ENCODE peak calls at places on chromosomes 7 and 10, in four cellular contexts. Y is colonic mucosa, S is endodermal cell, I is GM12865. C is an unnamed sample.
A peak's percentile ranks its signal among the peaks of the same experiment; 100 is the strongest.

GRCh38 chr10:34889004-34889869 is 74.1 kb upstream of the PARD3 start:
- DNase-seq in S (no peak), Y (no peak), I (no peak), C (no peak)

GRCh38 chr7:47783456-47784240 is 164.6 kb downstream of the PKD1L1 start:
- DNase-seq in S (no peak), Y (no peak), I (no peak), C (no peak)

GRCh38 chr7:157295338-157295737 is 41.5 kb upstream of the DNAJB6 start:
- DNase-seq in I (no peak), S (no peak), Y (no peak), C (no peak)

GRCh38 chr7:69736411-69736810 is 138.1 kb downstream of the AUTS2 start:
- DNase-seq in S (no peak), Y (no peak), I (no peak), C (no peak)

GRCh38 chr10:46520941-46521340 is 35.5 kb downstream of the GPRIN2 start:
- DNase-seq in Y (peak; percentile 20), S (peak; percentile 34), I (no peak), C (peak; percentile 50)

GRCh38 chr10:11337516-11337915 is 273.9 kb downstream of the USP6NL start:
- DNase-seq in I (no peak), S (peak; percentile 50), Y (no peak), C (no peak)

GRCh38 chr7:129257168-129257567 is 32.3 kb downstream of the AHCYL2 start:
- DNase-seq in Y (no peak), S (no peak), I (no peak), C (no peak)

GRCh38 chr10:80425901-80426300 is 17.6 kb downstream of the PRXL2A start:
- DNase-seq in Y (no peak), S (no peak), I (no peak), C (no peak)

GRCh38 chr10:79266543-79267312 is 80.5 kb upstream of the PPIF start:
- DNase-seq in I (peak; percentile 93), Y (peak; percentile 45), S (no peak), C (peak; percentile 86)

GRCh38 chr10:44348496-44348895 is 36.4 kb downstream of the CXCL12 start:
- DNase-seq in S (peak; percentile 18), Y (no peak), I (no peak), C (no peak)

GRCh38 chr7:149454750-149455149 is 6.1 kb downstream of the ZNF777 start:
- DNase-seq in Y (no peak), I (no peak), S (peak; percentile 11), C (no peak)

GRCh38 chr10:43255644-43256431 is 11.0 kb downstream of the RASGEF1A start:
- DNase-seq in I (peak; percentile 36), S (peak; percentile 87), Y (peak; percentile 28), C (no peak)

GRCh38 chr7:131800008-131800407 is 243.6 kb upstream of the PODXL start:
- DNase-seq in S (peak; percentile 54), Y (no peak), I (no peak), C (no peak)

GRCh38 chr10:132364594-132364970 is 32.4 kb upstream of the PWWP2B start:
- DNase-seq in Y (no peak), S (no peak), I (peak; percentile 39), C (peak; percentile 53)

GRCh38 chr7:77752016-77752415 is 46.2 kb downstream of the TMEM60 start:
- DNase-seq in S (no peak), I (no peak), Y (no peak), C (no peak)

GRCh38 chr10:10197423-10197822 is 820.2 kb upstream of the CELF2 start:
- DNase-seq in Y (no peak), I (no peak), S (no peak), C (no peak)

GRCh38 chr10:114504769-114505579 is 100.7 kb upstream of the AFAP1L2 start:
- DNase-seq in S (no peak), Y (no peak), I (no peak), C (no peak)

GRCh38 chr7:139629392-139630082 is 106.1 kb downstream of the CLEC2L start:
- DNase-seq in S (no peak), Y (no peak), I (no peak), C (no peak)

GRCh38 chr10:87657370-87657769 is 2.3 kb upstream of the PAPSS2 start:
- DNase-seq in I (no peak), Y (no peak), S (no peak), C (no peak)

GRCh38 chr10:132756591-132756990 is 29.4 kb downstream of the NKX6-2 start:
- DNase-seq in S (no peak), I (no peak), Y (no peak), C (no peak)

GRCh38 chr7:130224210-130224609 is 16.6 kb downstream of the SSMEM1 start:
- DNase-seq in Y (no peak), I (no peak), S (no peak), C (no peak)

GRCh38 chr7:89129600-89130375 is 334.3 kb upstream of the TEX47 start:
- DNase-seq in S (no peak), I (no peak), Y (no peak), C (no peak)

GRCh38 chr10:129174167-129175014 is 292.6 kb upstream of the MGMT start:
- DNase-seq in S (no peak), Y (no peak), I (no peak), C (no peak)

GRCh38 chr7:35411331-35411730 is 157.4 kb upstream of the TBX20 start:
- DNase-seq in Y (no peak), S (no peak), I (no peak), C (no peak)

GRCh38 chr10:356452-356851 is 221.2 kb downstream of the ZMYND11 start:
- DNase-seq in S (no peak), Y (no peak), I (peak; percentile 17), C (no peak)

GRCh38 chr7:100091411-100092181 is 2.8 kb downstream of the COPS6 start:
- DNase-seq in I (peak; percentile 40), S (peak; percentile 81), Y (no peak), C (no peak)

GRCh38 chr7:100366411-100367250 is 6.7 kb upstream of the PILRA start:
- DNase-seq in I (peak; percentile 67), Y (no peak), S (no peak), C (peak; percentile 39)

GRCh38 chr10:17730667-17731066 is 21.3 kb upstream of the TMEM236 start:
- DNase-seq in S (no peak), I (no peak), Y (no peak), C (no peak)

GRCh38 chr7:22853674-22854157 is 31.1 kb upstream of the TOMM7 start:
- DNase-seq in Y (peak; percentile 30), S (no peak), I (peak; percentile 80), C (no peak)

GRCh38 chr7:151009340-151010001 is 14.8 kb downstream of the ATG9B start:
- DNase-seq in I (no peak), S (peak; percentile 78), Y (no peak), C (no peak)

GRCh38 chr7:133023370-133024075 is 58.4 kb downstream of the CHCHD3 start:
- DNase-seq in S (no peak), Y (no peak), I (no peak), C (no peak)

GRCh38 chr10:125159932-125160855 is at the start of gene CTBP2:
- DNase-seq in Y (peak; percentile 64), I (no peak), S (peak; percentile 84), C (peak; percentile 66)

GRCh38 chr7:147547252-147547897 is 1043.2 kb upstream of the C7orf33 start:
- DNase-seq in I (peak; percentile 16), Y (peak; percentile 22), S (peak; percentile 86), C (no peak)

GRCh38 chr10:101237080-101237817 is 8.0 kb upstream of the LBX1 start:
- DNase-seq in Y (no peak), I (no peak), S (no peak), C (no peak)

GRCh38 chr7:50304911-50305621 is 550 bp downstream of the IKZF1 start:
- DNase-seq in Y (no peak), I (peak; percentile 79), S (no peak), C (no peak)

GRCh38 chr7:111953611-111954010 is 252.6 kb downstream of the DOCK4 start:
- DNase-seq in S (peak; percentile 58), I (peak; percentile 26), Y (no peak), C (no peak)
- TF ChIP-seq CTCF in S (peak; percentile 62), I (no peak), Y (no peak), C (no peak)

DNA sequence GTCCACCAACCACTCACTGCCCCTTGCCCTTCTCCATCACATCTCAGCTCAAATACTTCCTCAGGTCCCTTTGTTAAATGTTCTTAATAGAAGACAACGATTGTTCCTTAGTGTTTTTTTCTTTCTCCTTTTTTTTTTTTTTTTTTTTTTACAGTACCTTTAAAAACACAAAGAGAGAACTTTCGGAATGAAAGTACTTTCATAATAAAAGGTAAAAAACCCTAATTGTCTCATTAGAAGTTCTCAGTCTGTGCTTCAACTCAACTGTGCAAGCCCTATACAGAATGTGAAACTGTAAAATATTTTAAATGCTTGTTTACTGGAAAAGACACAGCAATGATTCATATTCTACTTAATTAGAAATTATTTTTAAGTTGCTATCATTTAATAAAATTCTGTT is 29.4 kb downstream of the TSPAN12 start:
- DNase-seq in I (no peak), Y (no peak), S (no peak), C (no peak)
- TF ChIP-seq CTCF in I (no peak), Y (no peak), S (no peak), C (no peak)

GRCh38 chr10:55630491-55631056 is 730.5 kb downstream of the ZWINT start:
- DNase-seq in I (no peak), Y (no peak), S (peak; percentile 75), C (peak; percentile 42)

GRCh38 chr10:55627526-55628170 is 733.4 kb downstream of the ZWINT start:
- DNase-seq in I (no peak), S (peak; percentile 80), Y (no peak), C (peak; percentile 33)

GRCh38 chr10:55628260-55628701 is 732.8 kb downstream of the ZWINT start:
- DNase-seq in I (no peak), S (peak; percentile 85), Y (peak; percentile 16), C (peak; percentile 39)

GRCh38 chr10:55629792-55630490 is 731.1 kb downstream of the ZWINT start:
- DNase-seq in S (peak; percentile 80), Y (peak; percentile 20), I (no peak), C (no peak)

DNA sequence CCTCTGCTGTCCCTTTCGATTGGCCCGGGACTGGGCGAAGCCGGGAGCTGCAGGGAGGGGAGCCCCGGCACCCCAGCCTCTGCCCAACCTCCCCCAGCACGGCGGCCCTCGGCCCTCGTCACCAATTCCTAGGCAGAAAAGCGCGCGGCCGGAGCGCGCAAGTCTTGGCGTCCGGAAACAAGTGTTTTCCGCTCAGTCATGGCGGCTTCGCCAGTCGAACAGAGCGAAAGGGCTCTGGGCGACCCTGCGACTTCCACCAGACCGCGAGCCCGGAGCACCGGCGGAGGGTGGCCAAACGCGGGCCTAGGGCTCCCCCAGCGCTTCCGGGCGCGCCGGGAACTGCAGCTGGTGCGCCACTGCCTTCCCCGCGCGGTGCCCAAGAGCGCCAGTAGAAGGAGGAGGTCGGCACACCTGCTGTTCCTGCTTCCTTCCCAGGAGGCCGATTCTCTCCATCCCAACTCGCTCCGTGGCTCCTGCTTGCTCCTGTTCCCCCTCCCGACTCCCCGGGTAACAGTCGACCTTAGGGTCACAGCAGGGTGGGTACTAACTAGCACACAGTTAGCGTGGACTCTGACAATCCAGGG is 729.9 kb downstream of the ZWINT start:
- DNase-seq in I (no peak), Y (peak; percentile 41), S (peak; percentile 96), C (peak; percentile 54)
- TF ChIP-seq CTCF in I (no peak), Y (peak; percentile 40), S (peak; percentile 95), C (peak; percentile 70)

GRCh38 chr7:8785081-8785480 is 351.7 kb downstream of the NXPH1 start:
- DNase-seq in Y (no peak), I (no peak), S (no peak), C (no peak)
- TF ChIP-seq CTCF in Y (no peak), I (no peak), S (peak; percentile 57), C (no peak)

C was measured in lower lobe of right lung.